ENCODE peak calls at places on chromosomes 1 and 21, in ten cellular contexts. B is DND-41, U is fibroblast of lung, Y is BJ, Q is PC-9, M is astrocyte of the cerebellum, T is A549, F is HFF-Myc, K is OCI-LY7, E is mesendoderm. P is an unnamed sample.

GRCh38 chr1:43134640-43135039 is 37.5 kb downstream of the EBNA1BP2 start:
- DNase-seq in Y (no peak), E (no peak), Q (no peak), K (no peak), U (no peak), B (no peak), M (no peak), F (no peak), T (no peak), P (no peak)

GRCh38 chr1:227603327-227603726 is 40.0 kb downstream of the ZNF678 start:
- DNase-seq in K (no peak), U (no peak), E (no peak), T (no peak), Y (no peak), Q (no peak), F (no peak), B (no peak), M (no peak), P (no peak)

GRCh38 chr1:25033030-25033827 is 103.2 kb upstream of the RUNX3 start:
- DNase-seq in E (no peak), F (no peak), T (no peak), U (no peak), M (no peak), K (no peak), Y (no peak), B (no peak), Q (no peak), P (no peak)

GRCh38 chr1:180291004-180291403 is 60.9 kb downstream of the LHX4 start:
- DNase-seq in T (peak; percentile 80), K (no peak), F (no peak), Q (no peak), Y (no peak), B (no peak), M (no peak), E (no peak), U (no peak), P (no peak)

GRCh38 chr1:2859219-2859880 is 57.9 kb upstream of the TTC34 start:
- DNase-seq in E (no peak), B (no peak), T (no peak), K (no peak), U (no peak), F (no peak), M (no peak), Y (no peak), Q (no peak), P (no peak)

GRCh38 chr1:241918879-241919278 is 38.7 kb upstream of the BECN2 start:
- DNase-seq in K (no peak), Q (no peak), M (peak; percentile 16), T (no peak), Y (no peak), B (no peak), F (no peak), U (peak; percentile 57), E (no peak), P (no peak)

GRCh38 chr1:229185913-229186312 is 85.0 kb upstream of the RAB4A start:
- DNase-seq in U (no peak), K (no peak), Y (no peak), F (no peak), M (no peak), E (no peak), Q (no peak), B (no peak), T (no peak), P (no peak)

GRCh38 chr1:201279313-201279712 is 4.0 kb upstream of the PKP1 start:
- DNase-seq in Y (no peak), Q (no peak), B (no peak), M (no peak), T (no peak), F (no peak), U (no peak), E (no peak), K (no peak), P (no peak)

GRCh38 chr1:151133339-151133761 is 13.1 kb downstream of the SEMA6C start:
- DNase-seq in F (no peak), M (no peak), U (no peak), Y (no peak), B (no peak), Q (no peak), K (no peak), T (no peak), E (peak; percentile 70), P (no peak)

GRCh38 chr1:85085417-85085816 is 37.1 kb upstream of the MCOLN3 start:
- DNase-seq in Y (no peak), K (peak; percentile 7), E (no peak), T (no peak), Q (no peak), U (no peak), B (no peak), F (no peak), M (no peak), P (no peak)

GRCh38 chr1:102902045-102902444 is 206.3 kb downstream of the COL11A1 start:
- DNase-seq in T (no peak), K (no peak), Y (no peak), Q (no peak), F (no peak), U (peak; percentile 12), E (no peak), M (no peak), B (no peak), P (no peak)

DNA sequence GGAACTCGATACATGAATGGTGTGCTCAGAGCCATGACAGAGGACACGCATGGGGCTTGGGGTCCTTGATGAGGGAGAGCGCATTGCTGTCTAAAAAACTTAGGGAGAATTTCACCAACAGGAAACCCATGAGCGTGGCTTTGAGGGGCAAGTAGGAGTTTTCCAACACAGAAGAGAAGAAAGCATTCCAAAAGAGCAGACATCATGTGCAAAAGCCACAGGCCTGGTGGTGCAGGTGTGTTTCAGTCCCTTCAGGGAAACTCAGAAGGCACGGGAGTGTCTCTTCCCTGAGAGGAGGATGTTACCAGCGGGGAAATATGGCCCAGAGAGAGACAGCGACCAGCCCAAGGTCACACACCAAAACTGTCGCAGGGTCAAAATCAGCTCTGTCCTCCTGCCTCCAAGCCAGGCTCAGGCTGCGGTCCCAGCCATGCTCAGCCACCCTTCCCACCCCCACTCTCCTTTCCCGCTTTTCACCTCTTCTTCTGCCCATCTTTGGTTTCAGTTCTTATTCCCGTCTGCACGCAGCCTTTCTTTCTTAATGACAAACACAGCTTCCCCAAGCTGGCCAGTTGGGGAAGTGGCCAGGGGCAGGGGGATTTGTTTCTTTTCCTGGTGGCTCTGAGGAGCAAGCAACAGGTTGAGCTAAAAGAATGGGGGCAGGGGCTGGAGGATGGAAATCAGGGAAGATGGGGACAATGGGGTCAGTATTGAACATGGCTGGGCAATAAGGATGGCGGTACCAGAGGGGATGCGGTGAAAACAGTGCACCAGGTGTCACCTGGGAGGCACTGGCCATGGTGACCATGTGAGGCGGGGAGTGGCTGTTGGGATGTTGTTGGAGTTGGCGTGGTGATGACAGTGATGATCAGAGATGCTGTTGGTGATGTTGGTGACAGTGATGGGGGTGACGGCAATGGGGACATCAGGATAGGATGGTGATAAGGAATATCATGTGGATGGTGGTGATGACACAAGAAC is 10.3 kb downstream of the LAPTM5 start:
- DNase-seq in E (no peak), F (no peak), T (no peak), B (no peak), Q (no peak), U (no peak), M (no peak), K (no peak), Y (no peak), P (no peak)
- H3K4me3 ChIP-seq in E (no peak overlapping the region), F (no peak overlapping the region), T (no peak overlapping the region), B (no peak overlapping the region), Q (no peak overlapping the region), U (no peak overlapping the region), M (no peak overlapping the region), K (no peak overlapping the region), Y (no peak overlapping the region), P (no peak overlapping the region)

GRCh38 chr21:18760247-18760646 is 356.7 kb upstream of the TMPRSS15 start:
- DNase-seq in T (peak; percentile 1), B (no peak), M (no peak), U (no peak), K (no peak), F (no peak), E (peak; percentile 5), Q (no peak), Y (no peak), P (no peak)
- H3K4me3 ChIP-seq in T (no peak overlapping the region), B (no peak overlapping the region), M (no peak overlapping the region), U (no peak overlapping the region), K (no peak overlapping the region), F (no peak overlapping the region), E (no peak overlapping the region), Q (no peak overlapping the region), Y (no peak overlapping the region), P (no peak overlapping the region)

DNA sequence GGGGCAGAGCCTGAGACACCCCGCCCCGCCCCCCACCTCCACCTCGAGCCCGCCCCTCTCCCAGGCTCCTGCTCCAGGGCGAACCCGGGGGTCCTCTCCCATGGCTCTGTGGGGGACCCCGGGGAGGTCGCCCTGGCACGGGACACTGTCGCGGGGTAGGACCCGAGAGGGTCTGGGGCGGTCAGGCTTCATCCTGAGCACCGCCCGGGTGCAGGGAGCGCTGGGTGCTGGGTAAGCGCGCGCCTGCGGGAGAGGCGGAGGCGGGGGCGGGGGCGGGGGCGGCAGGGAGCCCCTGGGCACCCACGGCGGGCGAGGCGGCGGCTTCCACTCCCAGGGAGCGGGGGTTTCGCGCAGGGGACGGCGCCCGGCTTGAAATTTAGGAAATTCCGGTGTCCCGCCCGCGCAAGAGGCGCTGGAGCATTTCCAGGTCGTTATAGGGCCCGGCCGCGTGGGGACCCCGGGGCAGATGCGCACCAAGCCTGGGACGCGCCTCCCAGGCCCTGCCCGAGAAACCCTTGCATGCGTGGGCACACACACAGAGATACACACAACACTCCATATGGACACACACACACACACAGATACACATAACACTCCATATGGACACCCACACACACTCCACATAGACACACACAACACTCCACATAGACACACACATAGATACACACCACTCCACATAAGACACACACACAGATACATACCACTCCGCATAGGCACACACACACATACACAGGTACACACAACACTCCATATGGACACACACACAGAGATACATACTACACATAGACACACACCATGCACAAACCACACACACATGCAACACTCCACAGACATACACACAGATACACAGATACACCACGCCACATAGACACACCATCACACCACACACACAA is 48.7 kb upstream of the SLC19A1 start:
- DNase-seq in Y (no peak), U (no peak), M (no peak), E (no peak), F (no peak), K (peak; percentile 10), T (no peak), B (no peak), Q (no peak), P (no peak)
- H3K4me3 ChIP-seq in Y (peak overlapping the region; percentile 27), U (no peak overlapping the region), M (peak overlapping the region; percentile 26), E (no peak overlapping the region), F (no peak overlapping the region), K (peak overlapping the region; percentile 41), T (peak overlapping the region; percentile 54), B (no peak overlapping the region), Q (no peak overlapping the region), P (no peak overlapping the region)

DNA sequence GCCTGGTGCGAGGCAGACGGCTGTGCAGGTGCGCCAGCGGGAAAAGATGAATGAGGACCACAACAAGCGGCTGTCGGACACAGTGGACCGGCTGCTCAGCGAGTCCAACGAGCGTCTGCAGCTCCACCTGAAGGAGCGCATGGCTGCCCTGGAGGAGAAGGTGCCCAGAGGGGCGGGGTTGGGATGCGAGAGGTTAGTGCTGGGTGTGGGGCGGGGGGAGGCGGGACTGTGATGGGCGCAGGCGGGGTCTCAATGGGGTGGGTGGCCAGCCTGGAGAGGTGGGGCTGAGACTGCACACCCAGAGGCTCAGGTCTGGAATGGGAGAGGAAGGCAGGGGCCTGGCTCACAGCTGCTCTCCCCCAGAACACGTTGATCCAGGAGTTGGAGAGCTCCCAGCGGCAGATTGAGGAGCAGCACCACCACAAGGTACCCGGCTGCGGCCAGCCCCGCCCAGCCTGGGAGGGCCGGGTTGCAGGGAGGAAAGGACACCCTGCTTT is 22.3 kb downstream of the PPFIA4 start:
- DNase-seq in B (no peak), E (peak; percentile 80), K (no peak), U (no peak), Y (no peak), F (no peak), T (no peak), Q (no peak), M (no peak), P (no peak)
- H3K4me3 ChIP-seq in B (no peak overlapping the region), E (no peak overlapping the region), K (no peak overlapping the region), U (no peak overlapping the region), Y (no peak overlapping the region), F (no peak overlapping the region), T (no peak overlapping the region), Q (no peak overlapping the region), M (no peak overlapping the region), P (no peak overlapping the region)

P was measured in Jurkat, Clone E6-1.